ENCODE peak calls at places on chromosomes 13 and 19, in eight cellular contexts. W is dorsolateral prefrontal cortex, V is upper lobe of right lung, Q is heart left ventricle, X is ovary, I is SJSA1, R is Karpas-422, K is IMR-90. F is an unnamed sample.

GRCh38 chr19:12694641-12695040 is 1.8 kb downstream of the FBXW9 start:
- DNase-seq in W (no peak), V (no peak), Q (no peak), X (no peak), I (no peak), R (no peak), K (no peak), F (no peak)

GRCh38 chr19:50344661-50345318 is 15.6 kb upstream of the KCNC3 start:
- DNase-seq in W (no peak), V (no peak), Q (no peak), X (no peak), I (no peak), R (peak; percentile 95), K (no peak), F (no peak)

GRCh38 chr13:29976535-29976934 is 126.1 kb upstream of the UBL3 start:
- DNase-seq in W (no peak), V (no peak), Q (no peak), X (no peak), I (no peak), R (no peak), K (no peak), F (no peak)

GRCh38 chr13:79401259-79402071 is 4.6 kb downstream of the RBM26 start:
- DNase-seq in W (no peak), V (no peak), Q (no peak), X (no peak), I (no peak), R (peak; percentile 61), K (no peak), F (no peak)

GRCh38 chr13:109329175-109329574 is 457.2 kb downstream of the IRS2 start:
- DNase-seq in W (no peak), V (no peak), Q (no peak), X (no peak), I (peak; percentile 59), R (no peak), K (no peak), F (no peak)

GRCh38 chr13:48019796-48020195 is 17.7 kb upstream of the NUDT15 start:
- DNase-seq in W (no peak), V (no peak), Q (no peak), X (no peak), I (no peak), R (no peak), K (no peak), F (no peak)

GRCh38 chr19:2266183-2266993 is 10.2 kb upstream of the JSRP1 start:
- DNase-seq in W (peak; percentile 76), V (peak; percentile 95), Q (peak; percentile 94), X (peak; percentile 79), I (no peak), R (peak; percentile 91), K (peak; percentile 75), F (peak; percentile 93)

GRCh38 chr19:47324502-47324901 is 7.5 kb upstream of the C5AR2 start:
- DNase-seq in W (peak; percentile 18), V (peak; percentile 79), Q (no peak), X (no peak), I (no peak), R (no peak), K (no peak), F (peak; percentile 33)

GRCh38 chr13:103315701-103316100 is 249.5 kb upstream of the SLC10A2 start:
- DNase-seq in W (no peak), V (no peak), Q (no peak), X (no peak), I (no peak), R (no peak), K (no peak), F (no peak)

GRCh38 chr19:30374791-30375650 is 2.8 kb downstream of the ZNF536 start:
- DNase-seq in W (no peak), V (no peak), Q (no peak), X (no peak), I (no peak), R (no peak), K (no peak), F (no peak)

GRCh38 chr13:73732350-73732749 is 401.9 kb downstream of the KLF12 start:
- DNase-seq in W (no peak), V (no peak), Q (no peak), X (no peak), I (no peak), R (no peak), K (no peak), F (no peak)

GRCh38 chr13:52899206-52899605 is 50.8 kb upstream of the PCDH8 start:
- DNase-seq in W (no peak), V (no peak), Q (no peak), X (no peak), I (no peak), R (no peak), K (no peak), F (no peak)

GRCh38 chr19:10915511-10916091 is 12.8 kb downstream of the YIPF2 start:
- DNase-seq in W (no peak), V (no peak), Q (peak; percentile 58), X (no peak), I (peak; percentile 69), R (no peak), K (peak; percentile 86), F (no peak)

GRCh38 chr13:60572003-60572792 is 175.2 kb downstream of the TDRD3 start:
- DNase-seq in W (no peak), V (no peak), Q (no peak), X (no peak), I (no peak), R (no peak), K (peak; percentile 85), F (no peak)

GRCh38 chr13:95485045-95485517 is 67.4 kb upstream of the CLDN10 start:
- DNase-seq in W (no peak), V (no peak), Q (no peak), X (no peak), I (no peak), R (no peak), K (peak; percentile 42), F (no peak)

GRCh38 chr13:29359181-29359580 is 236.3 kb downstream of the SLC7A1 start:
- DNase-seq in W (no peak), V (no peak), Q (no peak), X (no peak), I (no peak), R (no peak), K (no peak), F (no peak)

GRCh38 chr13:111947876-111948275 is 119.1 kb upstream of the SOX1 start:
- DNase-seq in W (no peak), V (no peak), Q (no peak), X (no peak), I (peak; percentile 42), R (no peak), K (no peak), F (no peak)

GRCh38 chr19:2242092-2242537 is 5.5 kb downstream of the SF3A2 start:
- DNase-seq in W (no peak), V (no peak), Q (no peak), X (no peak), I (no peak), R (no peak), K (no peak), F (peak; percentile 54)

GRCh38 chr19:3412066-3412465 is 45.7 kb downstream of the NFIC start:
- DNase-seq in W (no peak), V (no peak), Q (no peak), X (no peak), I (no peak), R (no peak), K (no peak), F (no peak)

GRCh38 chr19:58059003-58059671 is at the start of gene ZNF135:
- DNase-seq in W (peak; percentile 83), V (peak; percentile 83), Q (peak; percentile 94), X (peak; percentile 93), I (no peak), R (no peak), K (peak; percentile 50), F (peak; percentile 79)

GRCh38 chr19:51607920-51608562 is 22.2 kb downstream of the SIGLEC5 start:
- DNase-seq in W (peak; percentile 45), V (peak; percentile 91), Q (peak; percentile 89), X (peak; percentile 62), I (peak; percentile 76), R (peak; percentile 95), K (peak; percentile 70), F (peak; percentile 82)

GRCh38 chr19:31946491-31946890 is 398.9 kb upstream of the ZNF507 start:
- DNase-seq in W (no peak), V (no peak), Q (no peak), X (no peak), I (no peak), R (no peak), K (no peak), F (no peak)

GRCh38 chr19:19214892-19215291 is 3.1 kb downstream of the NCAN start:
- DNase-seq in W (no peak), V (no peak), Q (no peak), X (no peak), I (peak; percentile 65), R (peak; percentile 83), K (peak; percentile 39), F (no peak)

GRCh38 chr19:6460099-6460884 is 700 bp upstream of the SLC25A23 start:
- DNase-seq in W (peak; percentile 99), V (peak; percentile 98), Q (peak; percentile 98), X (peak; percentile 96), I (peak; percentile 96), R (peak; percentile 99), K (peak; percentile 97), F (peak; percentile 98)
- H3K27ac ChIP-seq in W (peak overlapping the region; percentile 86), V (peak overlapping the region; percentile 83), Q (peak overlapping the region; percentile 68), X (no peak overlapping the region), I (no peak overlapping the region), R (peak overlapping the region; percentile 29), K (peak overlapping the region; percentile 4), F (peak overlapping the region; percentile 87)

GRCh38 chr19:16095071-16095571 is 16.6 kb upstream of the RAB8A start:
- DNase-seq in W (no peak), V (no peak), Q (no peak), X (no peak), I (no peak), R (no peak), K (no peak), F (no peak)
- H3K27ac ChIP-seq in W (no peak overlapping the region), V (no peak overlapping the region), Q (no peak overlapping the region), X (no peak overlapping the region), I (no peak overlapping the region), R (no peak overlapping the region), K (peak overlapping the region; percentile 62), F (peak overlapping the region; percentile 71)

GRCh38 chr13:110873639-110874507 is 41.0 kb downstream of the ANKRD10 start:
- DNase-seq in W (no peak), V (no peak), Q (no peak), X (no peak), I (peak; percentile 48), R (no peak), K (no peak), F (no peak)

GRCh38 chr13:110874508-110874960 is 40.3 kb downstream of the ANKRD10 start:
- DNase-seq in W (peak; percentile 56), V (peak; percentile 93), Q (peak; percentile 92), X (peak; percentile 89), I (peak; percentile 99), R (no peak), K (peak; percentile 46), F (peak; percentile 86)

GRCh38 chr13:110875243-110875642 is 39.6 kb downstream of the ANKRD10 start:
- DNase-seq in W (no peak), V (no peak), Q (no peak), X (no peak), I (peak; percentile 41), R (no peak), K (no peak), F (no peak)

GRCh38 chr13:110872034-110872767 is 42.7 kb downstream of the ANKRD10 start:
- DNase-seq in W (no peak), V (no peak), Q (peak; percentile 59), X (no peak), I (no peak), R (no peak), K (no peak), F (no peak)

GRCh38 chr13:110872768-110873638 is 41.9 kb downstream of the ANKRD10 start:
- DNase-seq in W (no peak), V (no peak), Q (peak; percentile 59), X (peak; percentile 42), I (peak; percentile 68), R (no peak), K (no peak), F (no peak)
- H3K27ac ChIP-seq in W (no peak overlapping the region), V (no peak overlapping the region), Q (no peak overlapping the region), X (no peak overlapping the region), I (no peak overlapping the region), R (no peak overlapping the region), K (no peak overlapping the region), F (no peak overlapping the region)

GRCh38 chr19:1027953-1028902 is 1.8 kb downstream of the CNN2 start:
- DNase-seq in W (no peak), V (peak; percentile 90), Q (peak; percentile 86), X (peak; percentile 85), I (peak; percentile 98), R (peak; percentile 81), K (peak; percentile 95), F (peak; percentile 84)
- H3K27ac ChIP-seq in W (peak overlapping the region; percentile 63), V (peak overlapping the region; percentile 98), Q (peak overlapping the region; percentile 93), X (peak overlapping the region; percentile 95), I (peak overlapping the region; percentile 96), R (peak overlapping the region; percentile 67), K (peak overlapping the region; percentile 99), F (peak overlapping the region; percentile 91)

F was measured in transverse colon.